ENCODE peak calls at places on chromosome 1, in six cellular contexts. B is tibial artery, V is mucosa of descending colon, Z is neural progenitor cell, R is esophagus squamous epithelium, L is colonic mucosa. I is an unnamed sample.

GRCh38 chr1:16203550-16203949 is 8.9 kb downstream of the ARHGEF19 start:
- DNase-seq in B (no peak), V (no peak), Z (no peak), R (no peak), L (no peak), I (no peak)

GRCh38 chr1:89516055-89516454 is 8.6 kb upstream of the LRRC8B start:
- DNase-seq in B (no peak), V (no peak), Z (no peak), R (no peak), L (no peak), I (no peak)

GRCh38 chr1:161096514-161096913 is 1.6 kb upstream of the KLHDC9 start:
- DNase-seq in B (peak), V (no peak), Z (no peak), R (no peak), L (no peak), I (peak)

GRCh38 chr1:94622757-94623156 is 81.2 kb upstream of the F3 start:
- DNase-seq in B (no peak), V (no peak), Z (peak), R (no peak), L (peak), I (no peak)

GRCh38 chr1:51504806-51505525 is 14.1 kb downstream of the EPS15 start:
- DNase-seq in B (no peak), V (no peak), Z (no peak), R (no peak), L (no peak), I (no peak)

GRCh38 chr1:9426291-9426711 is 113.0 kb upstream of the SLC25A33 start:
- DNase-seq in B (no peak), V (peak), Z (no peak), R (peak), L (peak), I (no peak)

GRCh38 chr1:184112176-184112948 is 60.8 kb downstream of the TSEN15 start:
- DNase-seq in B (no peak), V (no peak), Z (no peak), R (no peak), L (no peak), I (no peak)

GRCh38 chr1:155893389-155894142 is 17.6 kb downstream of the RIT1 start:
- DNase-seq in B (peak), V (no peak), Z (no peak), R (no peak), L (no peak), I (no peak)

GRCh38 chr1:37556712-37557196 is at the start of gene DNALI1:
- DNase-seq in B (peak), V (peak), Z (peak), R (no peak), L (peak), I (peak)

GRCh38 chr1:230327892-230328284 is 98.2 kb downstream of the PGBD5 start:
- DNase-seq in B (no peak), V (no peak), Z (no peak), R (no peak), L (no peak), I (no peak)

DNA sequence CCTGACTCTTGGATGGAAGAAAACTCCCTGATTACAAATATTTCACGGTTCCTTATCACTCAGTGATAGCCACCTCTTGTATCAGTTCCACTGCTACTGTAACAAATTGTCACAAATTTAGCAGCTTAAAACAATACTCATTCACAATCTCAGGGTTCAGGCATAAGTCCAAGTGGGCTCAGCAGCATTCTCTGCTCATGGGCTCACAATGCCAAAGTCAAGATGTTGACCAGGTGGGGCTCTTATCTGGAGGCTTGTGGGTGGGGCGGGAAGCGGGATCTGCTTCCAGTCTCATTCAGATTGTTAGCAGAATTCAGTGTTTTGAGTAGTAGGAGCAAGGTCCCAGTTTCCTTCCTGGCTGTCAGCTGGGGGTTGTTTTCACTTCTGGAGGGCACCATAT is 137.3 kb upstream of the FAM78B start:
- DNase-seq in B (no peak), V (no peak), Z (no peak), R (no peak), L (no peak), I (no peak)
- H3K4me3 ChIP-seq in B (no peak), V (no peak), Z (no peak), R (no peak), L (no peak), I (no peak)

GRCh38 chr1:72365693-72366092 is 83.4 kb upstream of the NEGR1 start:
- DNase-seq in B (no peak), V (no peak), Z (no peak), R (no peak), L (no peak), I (no peak)

GRCh38 chr1:72369358-72369757 is 87.0 kb upstream of the NEGR1 start:
- DNase-seq in B (no peak), V (no peak), Z (no peak), R (no peak), L (no peak), I (no peak)

GRCh38 chr1:72366473-72366872 is 84.1 kb upstream of the NEGR1 start:
- DNase-seq in B (no peak), V (no peak), Z (no peak), R (no peak), L (no peak), I (no peak)

GRCh38 chr1:72371259-72372035 is 89.1 kb upstream of the NEGR1 start:
- DNase-seq in B (no peak), V (no peak), Z (no peak), R (no peak), L (no peak), I (no peak)
- TF ChIP-seq CTCF in B (no peak), V (no peak), Z (no peak), R (no peak), L (no peak), I (no peak)

GRCh38 chr1:110346690-110347089 is 7.5 kb downstream of the RBM15 start:
- DNase-seq in B (no peak), V (no peak), Z (peak), R (no peak), L (no peak), I (no peak)

GRCh38 chr1:110348771-110349170 is 9.6 kb downstream of the RBM15 start:
- DNase-seq in B (no peak), V (no peak), Z (no peak), R (no peak), L (no peak), I (no peak)

GRCh38 chr1:110348050-110348449 is 8.9 kb downstream of the RBM15 start:
- DNase-seq in B (no peak), V (no peak), Z (no peak), R (no peak), L (no peak), I (no peak)

GRCh38 chr1:110345480-110345879 is 6.3 kb downstream of the RBM15 start:
- DNase-seq in B (no peak), V (no peak), Z (no peak), R (no peak), L (no peak), I (no peak)

DNA sequence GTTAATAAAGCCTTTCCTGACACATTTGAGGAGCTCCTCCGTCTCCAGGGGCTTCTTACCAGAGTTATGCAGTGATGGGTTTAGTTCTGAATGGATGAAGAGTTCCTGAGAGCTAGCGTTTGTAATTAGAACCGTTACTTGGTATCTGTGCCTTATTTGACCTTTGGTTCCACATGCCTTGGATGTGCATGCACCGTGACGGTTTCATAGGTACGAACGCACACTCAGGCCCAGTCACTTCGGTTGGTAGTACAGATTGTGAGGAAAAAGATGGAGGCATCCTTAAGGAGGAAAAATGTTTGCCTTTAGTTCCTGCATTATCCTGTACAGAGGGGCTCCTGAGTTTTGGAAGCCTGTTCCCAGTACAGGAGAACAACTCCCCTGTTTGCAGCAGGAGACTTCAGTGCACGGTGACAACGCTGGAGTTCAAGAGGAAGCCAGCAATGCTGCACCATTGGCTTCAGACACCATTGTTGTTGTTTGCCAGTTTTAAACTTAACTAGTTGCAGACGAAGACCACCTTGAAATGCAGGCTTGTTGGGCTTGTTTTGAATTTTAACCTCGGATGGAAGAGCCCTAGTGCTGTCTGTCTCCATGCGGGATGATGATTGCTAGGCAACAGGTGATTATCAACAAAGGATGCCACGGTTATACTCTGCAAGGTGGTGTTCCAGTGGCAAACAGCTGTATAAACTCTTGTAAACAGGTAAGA is 8.2 kb downstream of the RBM15 start:
- DNase-seq in B (no peak), V (no peak), Z (no peak), R (no peak), L (no peak), I (no peak)
- H3K4me3 ChIP-seq in B (no peak), V (no peak), Z (peak), R (no peak), L (no peak), I (no peak)

GRCh38 chr1:18828224-18828623 is 31.2 kb downstream of the TAS1R2 start:
- DNase-seq in B (no peak), V (no peak), Z (no peak), R (no peak), L (no peak), I (no peak)
- TF ChIP-seq CTCF in B (no peak), V (no peak), Z (no peak), R (no peak), L (no peak), I (no peak)

DNA sequence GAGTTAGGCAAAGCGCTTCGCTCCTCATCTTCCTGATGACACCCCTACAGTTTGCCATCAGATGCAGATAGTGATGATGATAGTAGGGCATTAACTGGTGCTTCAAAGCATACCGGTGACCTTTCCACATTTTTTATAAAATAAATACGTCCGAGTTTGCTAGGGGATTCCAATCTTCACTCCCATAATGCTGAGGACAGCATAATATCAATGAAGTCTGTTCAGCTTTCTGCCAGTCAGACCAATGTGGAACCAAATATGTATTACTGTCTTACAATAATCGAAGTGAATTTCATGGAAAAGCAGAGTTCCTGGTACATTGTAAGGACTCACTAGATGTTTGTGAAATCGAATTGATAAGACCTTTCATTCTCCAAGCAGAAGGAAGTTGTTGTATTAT is 258.7 kb downstream of the RYR2 start:
- DNase-seq in B (no peak), V (no peak), Z (no peak), R (no peak), L (no peak), I (no peak)
- H3K4me3 ChIP-seq in B (no peak), V (no peak), Z (no peak), R (no peak), L (no peak), I (no peak)

GRCh38 chr1:201945157-201945556 is 1.2 kb downstream of the LMOD1 start:
- DNase-seq in B (no peak), V (no peak), Z (peak), R (no peak), L (no peak), I (no peak)
- TF ChIP-seq CTCF in B (peak), V (no peak), Z (peak), R (no peak), L (no peak), I (peak)

DNA sequence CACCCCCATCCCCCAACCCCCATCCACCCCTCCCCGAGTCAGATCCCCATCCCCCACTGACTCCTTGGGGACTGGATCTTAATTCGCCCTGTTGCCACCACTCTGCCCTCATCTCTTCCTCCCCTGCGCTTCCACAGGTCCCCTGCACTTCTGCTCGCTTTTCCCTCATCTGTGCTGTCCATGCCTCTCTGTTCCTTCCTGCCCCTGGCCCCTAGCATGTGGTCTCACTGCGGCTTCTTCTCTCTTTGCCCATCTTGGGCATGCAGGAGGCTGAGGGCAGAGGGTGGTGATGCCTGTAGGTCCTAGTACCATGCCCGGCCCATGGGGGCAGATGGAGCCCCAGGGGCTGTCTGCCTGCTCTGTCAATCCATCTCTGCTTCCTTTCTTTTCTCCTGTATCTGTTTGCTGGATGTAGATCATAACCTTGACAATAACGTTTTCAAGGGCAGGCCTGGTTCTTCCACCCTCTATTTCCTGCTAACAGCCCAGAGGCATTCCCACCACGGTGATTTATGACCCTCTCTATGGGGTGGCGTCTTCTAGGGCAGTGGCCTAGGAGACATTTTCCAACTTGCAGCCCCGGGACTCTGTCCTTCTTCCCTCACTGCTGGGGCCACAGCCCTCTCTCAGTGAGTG is 33.7 kb downstream of the TMEM51 start:
- DNase-seq in B (no peak), V (no peak), Z (no peak), R (no peak), L (peak), I (no peak)
- H3K4me3 ChIP-seq in B (no peak), V (no peak), Z (no peak), R (no peak), L (no peak), I (no peak)

GRCh38 chr1:87466621-87467020 is 137.9 kb downstream of the LMO4 start:
- DNase-seq in B (no peak), V (no peak), Z (no peak), R (no peak), L (no peak), I (no peak)
- TF ChIP-seq CTCF in B (no peak), V (no peak), Z (no peak), R (no peak), L (no peak), I (no peak)

GRCh38 chr1:111811891-111812290 is 56.2 kb downstream of the DDX20 start:
- DNase-seq in B (no peak), V (no peak), Z (no peak), R (no peak), L (no peak), I (no peak)

GRCh38 chr1:111813440-111814304 is 58.0 kb downstream of the DDX20 start:
- DNase-seq in B (no peak), V (no peak), Z (peak), R (no peak), L (no peak), I (no peak)

GRCh38 chr1:111814305-111814628 is 58.6 kb downstream of the DDX20 start:
- DNase-seq in B (no peak), V (no peak), Z (no peak), R (no peak), L (no peak), I (no peak)

GRCh38 chr1:111812306-111812705 is 56.6 kb downstream of the DDX20 start:
- DNase-seq in B (no peak), V (no peak), Z (no peak), R (no peak), L (no peak), I (no peak)

GRCh38 chr1:111814642-111815041 is 58.9 kb downstream of the DDX20 start:
- DNase-seq in B (no peak), V (no peak), Z (no peak), R (no peak), L (no peak), I (no peak)
- H3K4me3 ChIP-seq in B (no peak), V (no peak), Z (no peak), R (no peak), L (no peak), I (no peak)

GRCh38 chr1:21270086-21270689 is 20.1 kb downstream of the ECE1 start:
- DNase-seq in B (peak), V (peak), Z (peak), R (no peak), L (peak), I (peak)
- TF ChIP-seq CTCF in B (peak), V (peak), Z (peak), R (peak), L (peak), I (peak)